ENCODE peak calls at places on chromosomes 4 and X, in seven cellular contexts. One of them, this sample, is unnamed.

GRCh38 chrX:15674514-15674898 is 9.9 kb upstream of the CLTRN start:
- DNase-seq in GM12892: no peak
- DNase-seq in K562: peak
- DNase-seq in HepG2: peak
- DNase-seq in SK-N-SH: peak
- DNase-seq in H1: no peak
- DNase-seq in GM12878: peak
- DNase-seq in this sample: peak

GRCh38 chr4:1048781-1049590 is 37.6 kb downstream of the FGFRL1 start:
- DNase-seq in GM12892: peak
- DNase-seq in K562: no peak
- DNase-seq in HepG2: no peak
- DNase-seq in SK-N-SH: peak
- DNase-seq in H1: peak
- DNase-seq in GM12878: no peak
- DNase-seq in this sample: no peak

GRCh38 chr4:88613417-88613875 is 21.2 kb downstream of the HERC3 start:
- DNase-seq in GM12892: no peak
- DNase-seq in K562: no peak
- DNase-seq in HepG2: no peak
- DNase-seq in SK-N-SH: no peak
- DNase-seq in H1: no peak
- DNase-seq in GM12878: no peak
- DNase-seq in this sample: no peak

GRCh38 chr4:132001542-132001941 is 1147.6 kb upstream of the PCDH10 start:
- DNase-seq in GM12892: no peak
- DNase-seq in K562: no peak
- DNase-seq in HepG2: no peak
- DNase-seq in SK-N-SH: no peak
- DNase-seq in H1: no peak
- DNase-seq in GM12878: no peak
- DNase-seq in this sample: no peak

GRCh38 chr4:16269742-16270522 is 43.7 kb upstream of the TAPT1 start:
- DNase-seq in GM12892: no peak
- DNase-seq in K562: no peak
- DNase-seq in HepG2: no peak
- DNase-seq in SK-N-SH: no peak
- DNase-seq in H1: no peak
- DNase-seq in GM12878: no peak
- DNase-seq in this sample: no peak

GRCh38 chr4:156476359-156476758 is 495.2 kb downstream of the PDGFC start:
- DNase-seq in GM12892: no peak
- DNase-seq in K562: no peak
- DNase-seq in HepG2: peak
- DNase-seq in SK-N-SH: peak
- DNase-seq in H1: no peak
- DNase-seq in GM12878: no peak
- DNase-seq in this sample: no peak

GRCh38 chrX:1448793-1449580 is 3.7 kb downstream of the ASMTL start:
- DNase-seq in GM12892: no peak
- DNase-seq in K562: no peak
- DNase-seq in HepG2: no peak
- DNase-seq in SK-N-SH: no peak
- DNase-seq in H1: no peak
- DNase-seq in GM12878: no peak
- DNase-seq in this sample: no peak

GRCh38 chrX:145715641-145716138 is 101.9 kb upstream of the SLITRK2 start:
- DNase-seq in GM12892: no peak
- DNase-seq in K562: no peak
- DNase-seq in HepG2: no peak
- DNase-seq in SK-N-SH: no peak
- DNase-seq in H1: no peak
- DNase-seq in GM12878: no peak
- DNase-seq in this sample: no peak

GRCh38 chr4:77742054-77742453 is 77.1 kb downstream of the CNOT6L start:
- DNase-seq in GM12892: no peak
- DNase-seq in K562: no peak
- DNase-seq in HepG2: no peak
- DNase-seq in SK-N-SH: no peak
- DNase-seq in H1: no peak
- DNase-seq in GM12878: no peak
- DNase-seq in this sample: no peak

GRCh38 chr4:182711211-182711610 is 206.0 kb downstream of the DCTD start:
- DNase-seq in GM12892: no peak
- DNase-seq in K562: no peak
- DNase-seq in HepG2: no peak
- DNase-seq in SK-N-SH: no peak
- DNase-seq in H1: no peak
- DNase-seq in GM12878: no peak
- DNase-seq in this sample: no peak

GRCh38 chr4:80362578-80363181 is 27.1 kb downstream of the CFAP299 start:
- DNase-seq in GM12892: no peak
- DNase-seq in K562: peak
- DNase-seq in HepG2: peak
- DNase-seq in SK-N-SH: peak
- DNase-seq in H1: peak
- DNase-seq in GM12878: no peak
- DNase-seq in this sample: peak

GRCh38 chrX:115713465-115713864 is 152.5 kb downstream of the PLS3 start:
- DNase-seq in GM12892: no peak
- DNase-seq in K562: no peak
- DNase-seq in HepG2: no peak
- DNase-seq in SK-N-SH: no peak
- DNase-seq in H1: no peak
- DNase-seq in GM12878: no peak
- DNase-seq in this sample: no peak

GRCh38 chr4:104444685-104445084 is 50.0 kb downstream of the CXXC4 start:
- DNase-seq in GM12892: no peak
- DNase-seq in K562: no peak
- DNase-seq in HepG2: no peak
- DNase-seq in SK-N-SH: no peak
- DNase-seq in H1: no peak
- DNase-seq in GM12878: no peak
- DNase-seq in this sample: no peak

GRCh38 chr4:39976945-39977488 is 694 bp downstream of the PDS5A start:
- DNase-seq in GM12892: peak
- DNase-seq in K562: no peak
- DNase-seq in HepG2: no peak
- DNase-seq in SK-N-SH: no peak
- DNase-seq in H1: no peak
- DNase-seq in GM12878: no peak
- DNase-seq in this sample: peak

GRCh38 chrX:18674417-18674787 is 2.5 kb upstream of the RS1 start:
- DNase-seq in GM12892: no peak
- DNase-seq in K562: no peak
- DNase-seq in HepG2: no peak
- DNase-seq in SK-N-SH: peak
- DNase-seq in H1: peak
- DNase-seq in GM12878: no peak
- DNase-seq in this sample: no peak

GRCh38 chr4:119233750-119234149 is 21.2 kb downstream of the USP53 start:
- DNase-seq in GM12892: no peak
- DNase-seq in K562: peak
- DNase-seq in HepG2: no peak
- DNase-seq in SK-N-SH: peak
- DNase-seq in H1: no peak
- DNase-seq in GM12878: no peak
- DNase-seq in this sample: no peak

GRCh38 chrX:86047174-86047991 is at the start of gene CHM:
- DNase-seq in GM12892: peak
- DNase-seq in K562: peak
- DNase-seq in HepG2: peak
- DNase-seq in SK-N-SH: peak
- DNase-seq in H1: peak
- DNase-seq in GM12878: peak
- DNase-seq in this sample: peak

GRCh38 chr4:41939016-41939623 is 3.9 kb downstream of the TMEM33 start:
- DNase-seq in GM12892: no peak
- DNase-seq in K562: no peak
- DNase-seq in HepG2: peak
- DNase-seq in SK-N-SH: no peak
- DNase-seq in H1: no peak
- DNase-seq in GM12878: no peak
- DNase-seq in this sample: no peak

GRCh38 chr4:41108481-41108880 is 105.9 kb downstream of the APBB2 start:
- DNase-seq in GM12892: no peak
- DNase-seq in K562: no peak
- DNase-seq in HepG2: no peak
- DNase-seq in SK-N-SH: no peak
- DNase-seq in H1: no peak
- DNase-seq in GM12878: no peak
- DNase-seq in this sample: no peak

GRCh38 chrX:153903991-153904957 is at the start of gene AVPR2:
- DNase-seq in GM12892: no peak
- DNase-seq in K562: no peak
- DNase-seq in HepG2: no peak
- DNase-seq in SK-N-SH: peak
- DNase-seq in H1: no peak
- DNase-seq in GM12878: no peak
- DNase-seq in this sample: no peak

GRCh38 chrX:112513154-112513553 is 166.6 kb downstream of the LHFPL1 start:
- DNase-seq in GM12892: no peak
- DNase-seq in K562: no peak
- DNase-seq in HepG2: no peak
- DNase-seq in SK-N-SH: no peak
- DNase-seq in H1: no peak
- DNase-seq in GM12878: no peak
- DNase-seq in this sample: no peak

GRCh38 chr4:166165829-166166420 is 292.9 kb downstream of the TLL1 start:
- DNase-seq in GM12892: no peak
- DNase-seq in K562: peak
- DNase-seq in HepG2: peak
- DNase-seq in SK-N-SH: peak
- DNase-seq in H1: no peak
- DNase-seq in GM12878: peak
- DNase-seq in this sample: peak

GRCh38 chr4:122309988-122310626 is 68.7 kb upstream of the ADAD1 start:
- DNase-seq in GM12892: no peak
- DNase-seq in K562: peak
- DNase-seq in HepG2: peak
- DNase-seq in SK-N-SH: no peak
- DNase-seq in H1: no peak
- DNase-seq in GM12878: no peak
- DNase-seq in this sample: no peak

GRCh38 chr4:128301979-128302378 is 14.4 kb upstream of the PGRMC2 start:
- DNase-seq in GM12892: no peak
- DNase-seq in K562: no peak
- DNase-seq in HepG2: no peak
- DNase-seq in SK-N-SH: no peak
- DNase-seq in H1: no peak
- DNase-seq in GM12878: no peak
- DNase-seq in this sample: no peak

GRCh38 chrX:118459494-118459893 is 36.1 kb upstream of the DOCK11 start:
- DNase-seq in GM12892: peak
- DNase-seq in K562: peak
- DNase-seq in HepG2: peak
- DNase-seq in SK-N-SH: peak
- DNase-seq in H1: no peak
- DNase-seq in GM12878: peak
- DNase-seq in this sample: peak

GRCh38 chr4:139438141-139438540 is 15.8 kb upstream of the RAB33B start:
- DNase-seq in GM12892: no peak
- DNase-seq in K562: no peak
- DNase-seq in HepG2: no peak
- DNase-seq in SK-N-SH: no peak
- DNase-seq in H1: no peak
- DNase-seq in GM12878: no peak
- DNase-seq in this sample: no peak

GRCh38 chrX:133881011-133881410 is 104.4 kb downstream of the GPC3 start:
- DNase-seq in GM12892: no peak
- DNase-seq in K562: no peak
- DNase-seq in HepG2: no peak
- DNase-seq in SK-N-SH: no peak
- DNase-seq in H1: no peak
- DNase-seq in GM12878: no peak
- DNase-seq in this sample: no peak

DNA sequence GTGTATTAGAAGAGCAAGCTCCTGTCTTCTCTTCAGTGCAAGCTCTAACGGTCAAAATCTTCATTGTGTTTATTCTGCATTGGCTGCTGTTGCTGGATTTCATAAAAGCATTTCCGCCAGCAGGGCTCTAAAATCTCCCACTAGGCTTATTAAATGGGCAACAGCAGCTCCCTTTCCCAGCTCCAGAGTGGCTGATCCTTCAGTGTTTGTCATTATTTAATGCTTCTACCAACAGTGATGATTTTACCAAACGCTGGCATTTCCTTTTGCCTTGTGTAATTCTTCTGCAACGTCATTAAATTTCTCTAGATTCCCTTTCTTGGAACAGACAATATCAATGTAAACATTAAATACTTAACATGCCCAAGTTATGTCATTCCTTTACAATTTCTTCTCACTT is 20.1 kb downstream of the SLC7A11 start:
- DNase-seq in GM12892: no peak
- DNase-seq in K562: no peak
- DNase-seq in HepG2: no peak
- DNase-seq in SK-N-SH: no peak
- DNase-seq in H1: no peak
- DNase-seq in GM12878: no peak
- DNase-seq in this sample: no peak
- TF ChIP-seq TAF1 in GM12892: no peak
- TF ChIP-seq TAF1 in K562: no peak
- TF ChIP-seq TAF1 in HepG2: no peak
- TF ChIP-seq TAF1 in SK-N-SH: no peak
- TF ChIP-seq TAF1 in H1: no peak
- TF ChIP-seq TAF1 in GM12878: no peak
- TF ChIP-seq TAF1 in this sample: no peak

GRCh38 chr4:28966982-28967381 is 1753.2 kb upstream of the PCDH7 start:
- DNase-seq in GM12892: no peak
- DNase-seq in K562: no peak
- DNase-seq in HepG2: no peak
- DNase-seq in SK-N-SH: no peak
- DNase-seq in H1: no peak
- DNase-seq in GM12878: no peak
- DNase-seq in this sample: no peak
- TF ChIP-seq TAF1 in GM12892: no peak
- TF ChIP-seq TAF1 in K562: no peak
- TF ChIP-seq TAF1 in HepG2: no peak
- TF ChIP-seq TAF1 in SK-N-SH: no peak
- TF ChIP-seq TAF1 in H1: no peak
- TF ChIP-seq TAF1 in GM12878: no peak
- TF ChIP-seq TAF1 in this sample: no peak

GRCh38 chrX:27619459-27619858 is 29.3 kb downstream of the DCAF8L2 start:
- DNase-seq in GM12892: no peak
- DNase-seq in K562: no peak
- DNase-seq in HepG2: no peak
- DNase-seq in SK-N-SH: no peak
- DNase-seq in H1: no peak
- DNase-seq in GM12878: no peak
- DNase-seq in this sample: no peak

GRCh38 chrX:27622883-27623282 is 32.7 kb downstream of the DCAF8L2 start:
- DNase-seq in GM12892: no peak
- DNase-seq in K562: no peak
- DNase-seq in HepG2: no peak
- DNase-seq in SK-N-SH: no peak
- DNase-seq in H1: no peak
- DNase-seq in GM12878: no peak
- DNase-seq in this sample: no peak

GRCh38 chrX:27619975-27620374 is 29.8 kb downstream of the DCAF8L2 start:
- DNase-seq in GM12892: no peak
- DNase-seq in K562: peak
- DNase-seq in HepG2: peak
- DNase-seq in SK-N-SH: no peak
- DNase-seq in H1: no peak
- DNase-seq in GM12878: no peak
- DNase-seq in this sample: no peak
- TF ChIP-seq TAF1 in GM12892: no peak
- TF ChIP-seq TAF1 in K562: no peak
- TF ChIP-seq TAF1 in HepG2: no peak
- TF ChIP-seq TAF1 in SK-N-SH: no peak
- TF ChIP-seq TAF1 in H1: no peak
- TF ChIP-seq TAF1 in GM12878: no peak
- TF ChIP-seq TAF1 in this sample: no peak

GRCh38 chr4:57191523-57192034 is 81.4 kb upstream of the IGFBP7 start:
- DNase-seq in GM12892: no peak
- DNase-seq in K562: no peak
- DNase-seq in HepG2: no peak
- DNase-seq in SK-N-SH: no peak
- DNase-seq in H1: peak
- DNase-seq in GM12878: no peak
- DNase-seq in this sample: no peak
- TF ChIP-seq TAF1 in GM12892: no peak
- TF ChIP-seq TAF1 in K562: no peak
- TF ChIP-seq TAF1 in HepG2: no peak
- TF ChIP-seq TAF1 in SK-N-SH: no peak
- TF ChIP-seq TAF1 in H1: no peak
- TF ChIP-seq TAF1 in GM12878: no peak
- TF ChIP-seq TAF1 in this sample: no peak